ENCODE peak calls at places on chromosome 14, in seven cellular contexts. H is neural progenitor cell, Y is ascending aorta, I is SJSA1, R is cardiac muscle cell, W is mesendoderm, O is heart right ventricle. V is an unnamed sample. For H3K4me1 and H3K27me3, the result is how much of the 10 kb centered on the place peaks cover.

GRCh38 chr14:49615776-49616175 is 4.7 kb downstream of the RPL36AL start:
- DNase-seq in W (no peak), H (no peak), O (no peak), I (no peak), R (peak), Y (no peak), V (no peak)

GRCh38 chr14:102952276-102952675 is 29.8 kb downstream of the AMN start:
- DNase-seq in W (no peak), Y (no peak), R (no peak), H (no peak), O (no peak), I (no peak), V (no peak)

GRCh38 chr14:54807428-54807827 is 95.2 kb downstream of the GCH1 start:
- DNase-seq in I (no peak), R (peak), H (no peak), W (no peak), O (no peak), Y (no peak), V (no peak)

GRCh38 chr14:99357856-99358390 is 85.9 kb upstream of the BCL11B start:
- DNase-seq in H (no peak), R (no peak), I (no peak), W (no peak), Y (no peak), O (no peak), V (no peak)

GRCh38 chr14:105207996-105208737 is 27.1 kb upstream of the NUDT14 start:
- DNase-seq in I (no peak), W (no peak), Y (no peak), O (no peak), H (no peak), R (no peak), V (no peak)

GRCh38 chr14:106268013-106268727 is 741.8 kb downstream of the TMEM121 start:
- DNase-seq in Y (peak), R (no peak), I (no peak), O (no peak), W (no peak), H (no peak), V (peak)

GRCh38 chr14:29603721-29604120 is 323.9 kb downstream of the PRKD1 start:
- DNase-seq in W (no peak), I (no peak), H (no peak), Y (no peak), R (no peak), O (no peak), V (no peak)

GRCh38 chr14:93619176-93619793 is 169.0 kb downstream of the PRIMA1 start:
- DNase-seq in W (peak), Y (no peak), I (peak), H (peak), O (no peak), R (peak), V (peak)

GRCh38 chr14:66495214-66496098 is 9.3 kb downstream of the CCDC196 start:
- DNase-seq in I (no peak), Y (peak), R (peak), H (peak), W (peak), O (no peak), V (peak)

GRCh38 chr14:21257395-21258193 is 11.6 kb downstream of the HNRNPC start:
- DNase-seq in R (peak), I (no peak), O (no peak), H (no peak), W (no peak), Y (no peak), V (no peak)

GRCh38 chr14:21093769-21094681 is 4.4 kb downstream of the ZNF219 start:
- DNase-seq in H (peak), R (peak), W (peak), Y (no peak), O (no peak), I (no peak), V (peak)

GRCh38 chr14:34051966-34052657 is 101.2 kb upstream of the EGLN3 start:
- DNase-seq in R (peak), W (no peak), H (no peak), Y (no peak), O (no peak), I (peak), V (no peak)

GRCh38 chr14:96363751-96364336 is 518 bp downstream of the GSKIP start:
- DNase-seq in O (no peak), R (peak), W (peak), Y (peak), H (peak), I (no peak), V (peak)

GRCh38 chr14:25110101-25110500 is 60.2 kb upstream of the STXBP6 start:
- DNase-seq in W (no peak), Y (no peak), H (no peak), R (no peak), I (no peak), O (no peak), V (no peak)

GRCh38 chr14:104392396-104393198 is 187.0 kb upstream of the C14orf180 start:
- DNase-seq in O (no peak), R (no peak), I (no peak), W (no peak), H (no peak), Y (peak), V (no peak)

GRCh38 chr14:60247994-60248696 is 876 bp upstream of the PPM1A start:
- DNase-seq in H (peak), Y (peak), O (peak), R (peak), W (peak), I (peak), V (peak)

GRCh38 chr14:23695220-23695999 is 59.2 kb downstream of the DHRS2 start:
- DNase-seq in O (no peak), I (no peak), W (peak), H (peak), R (peak), Y (no peak), V (no peak)
- H3K4me3 ChIP-seq in O (peak), I (no peak), W (no peak), H (peak), R (peak), Y (peak), V (no peak)

GRCh38 chr14:50937325-50937724 is 7.0 kb downstream of the PYGL start:
- DNase-seq in R (peak), Y (no peak), H (no peak), O (no peak), W (no peak), I (no peak), V (no peak)

GRCh38 chr14:50937800-50938199 is 6.5 kb downstream of the PYGL start:
- DNase-seq in H (no peak), O (no peak), Y (no peak), W (no peak), R (no peak), I (no peak), V (no peak)

GRCh38 chr14:50935126-50936090 is 8.9 kb downstream of the PYGL start:
- DNase-seq in R (no peak), W (no peak), Y (no peak), I (no peak), H (no peak), O (no peak), V (no peak)

GRCh38 chr14:50932592-50933500 is 11.4 kb downstream of the PYGL start:
- DNase-seq in I (no peak), O (no peak), R (no peak), Y (no peak), W (peak), H (peak), V (no peak)

GRCh38 chr14:50936882-50937281 is 7.4 kb downstream of the PYGL start:
- DNase-seq in Y (no peak), W (no peak), H (no peak), O (no peak), I (no peak), R (no peak), V (no peak)
- H3K4me1 ChIP-seq in Y (under half), W (under half), H (under half), O (under half), I (under half), R (under half), V (under half)

GRCh38 chr14:61321385-61322010 is at the start of gene PRKCH:
- DNase-seq in Y (peak), H (peak), R (peak), I (peak), W (peak), O (peak), V (peak)

GRCh38 chr14:61319706-61320105 is 1.7 kb upstream of the PRKCH start:
- DNase-seq in I (no peak), R (no peak), H (no peak), O (no peak), W (no peak), Y (no peak), V (no peak)

GRCh38 chr14:61320806-61321384 is 484 bp upstream of the PRKCH start:
- DNase-seq in O (no peak), Y (no peak), R (no peak), I (no peak), W (no peak), H (no peak), V (no peak)

GRCh38 chr14:61322011-61322798 is 826 bp downstream of the PRKCH start:
- DNase-seq in W (no peak), Y (no peak), O (peak), I (no peak), H (peak), R (no peak), V (no peak)

GRCh38 chr14:61319086-61319485 is 2.3 kb upstream of the PRKCH start:
- DNase-seq in H (no peak), O (no peak), R (no peak), W (no peak), Y (no peak), I (no peak), V (no peak)
- H3K27me3 ChIP-seq in H (under half), O (under half), R (under half), W (under half), Y (under half), I (under half), V (under half)

DNA sequence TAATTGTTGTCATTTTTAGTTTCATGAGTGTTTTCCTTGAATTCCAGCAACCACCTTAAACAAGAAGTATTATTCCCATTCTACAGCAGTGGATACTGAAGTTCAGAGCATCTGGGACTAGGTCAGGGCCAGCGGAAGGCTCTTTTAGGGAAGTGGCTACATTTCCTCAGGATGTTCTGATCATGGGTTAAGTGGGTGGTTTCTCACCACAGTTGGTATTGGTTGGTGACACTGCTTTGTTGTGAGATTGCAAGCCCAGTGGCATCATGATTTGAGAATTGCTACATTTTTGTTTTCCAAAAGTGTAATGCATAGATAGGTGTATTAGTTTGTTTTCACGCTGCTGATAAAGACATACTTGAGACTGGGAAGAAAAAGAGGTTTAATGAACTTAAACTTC is 47.1 kb downstream of the SYNE2 start:
- DNase-seq in Y (no peak), O (no peak), I (no peak), H (no peak), W (no peak), R (no peak), V (no peak)
- H3K4me3 ChIP-seq in Y (no peak), O (no peak), I (no peak), H (no peak), W (no peak), R (no peak), V (no peak)

GRCh38 chr14:22925513-22925912 is 3.7 kb downstream of the PRMT5 start:
- DNase-seq in W (no peak), H (no peak), R (no peak), Y (no peak), I (no peak), O (no peak), V (no peak)
- H3K4me1 ChIP-seq in W (under half), H (under half), R (under half), Y (under half), I (under half), O (under half), V (under half)

GRCh38 chr14:37590810-37591139 is 4.3 kb downstream of the FOXA1 start:
- DNase-seq in O (no peak), H (no peak), R (no peak), Y (no peak), I (no peak), W (no peak), V (peak)
- H3K27me3 ChIP-seq in O (half or more), H (half or more), R (half or more), Y (under half), I (under half), W (under half), V (under half)

DNA sequence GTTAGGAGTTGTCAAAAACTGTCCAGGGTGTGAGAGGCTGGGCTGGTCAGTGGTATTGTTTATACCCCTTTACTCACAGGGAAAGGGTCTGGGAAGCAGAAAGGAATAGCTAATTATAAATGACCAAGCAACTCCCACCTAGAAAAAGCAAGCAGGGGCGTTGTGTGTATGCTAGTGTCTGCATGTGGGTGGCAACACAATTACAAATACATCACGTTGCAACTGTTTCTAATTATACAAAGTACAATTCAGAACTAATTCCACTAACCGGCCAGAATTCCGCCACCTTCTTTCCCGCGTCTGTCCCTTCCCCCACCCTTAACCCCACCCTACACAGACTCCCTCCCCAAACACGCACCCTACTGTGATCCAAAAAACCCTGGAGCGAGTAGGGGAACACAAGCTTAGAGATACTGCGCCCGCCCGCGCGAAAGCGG is 2.2 kb downstream of the DPF3 start:
- DNase-seq in H (no peak), Y (no peak), I (peak), W (no peak), R (no peak), O (no peak), V (no peak)
- H3K4me3 ChIP-seq in H (peak), Y (peak), I (peak), W (no peak), R (peak), O (peak), V (peak)

DNA sequence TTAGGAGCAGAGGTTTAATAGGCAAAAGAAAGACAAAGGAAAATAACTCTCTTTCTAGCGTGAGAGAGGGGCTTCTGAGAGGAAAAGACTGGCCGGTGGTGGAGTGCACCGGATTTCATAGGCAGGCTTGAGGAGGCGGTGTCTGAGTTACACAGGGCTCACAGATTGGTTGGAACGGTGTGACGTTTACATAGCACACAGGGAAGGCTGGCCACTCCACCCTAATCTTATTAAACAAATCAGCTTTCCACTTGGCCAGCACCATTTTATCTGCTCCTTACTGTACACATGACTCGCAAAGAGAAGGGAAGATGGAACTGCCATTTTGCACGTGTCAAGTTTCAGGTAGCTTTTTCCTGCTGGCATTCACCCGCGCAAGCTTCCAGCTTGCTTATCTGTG is 587.7 kb downstream of the RPL10L start:
- DNase-seq in W (peak), Y (no peak), O (no peak), I (no peak), R (no peak), H (peak), V (no peak)
- H3K4me1 ChIP-seq in W (under half), Y (under half), O (under half), I (under half), R (under half), H (under half), V (under half)

GRCh38 chr14:76351941-76352340 is 24.0 kb upstream of the ESRRB start:
- DNase-seq in I (no peak), W (no peak), R (no peak), H (no peak), Y (no peak), O (no peak), V (no peak)
- H3K27me3 ChIP-seq in I (under half), W (under half), R (under half), H (half or more), Y (under half), O (under half), V (under half)

V was measured in HAP-1.